ENCODE peak calls at places on chromosomes 2 and 18, in five cellular contexts. S, G, T, L and O are unnamed samples.

GRCh38 chr2:148568597-148568996 is 76.0 kb upstream of the EPC2 start:
- DNase-seq in T (no peak), G (no peak), L (no peak), S (no peak), O (no peak)

GRCh38 chr2:160299540-160299939 is 99.5 kb upstream of the ITGB6 start:
- DNase-seq in T (peak), S (no peak), G (no peak), L (no peak), O (no peak)

GRCh38 chr2:44770221-44771187 is 171.0 kb upstream of the SIX3 start:
- DNase-seq in G (peak), T (no peak), S (no peak), L (no peak), O (no peak)

GRCh38 chr2:232489516-232490220 is 2.0 kb upstream of the ECEL1 start:
- DNase-seq in L (no peak), G (no peak), T (no peak), S (no peak), O (no peak)

GRCh38 chr18:32469190-32469611 is 1.5 kb downstream of the GAREM1 start:
- DNase-seq in G (no peak), L (peak), T (peak), S (peak), O (peak)

GRCh38 chr2:205865794-205866490 is 183.6 kb downstream of the NRP2 start:
- DNase-seq in G (no peak), L (no peak), T (no peak), S (no peak), O (no peak)

GRCh38 chr2:183926433-183926832 is 671.9 kb upstream of the ZNF804A start:
- DNase-seq in S (no peak), T (no peak), G (no peak), L (no peak), O (no peak)

GRCh38 chr2:127695491-127696472 is 5.5 kb upstream of the SFT2D3 start:
- DNase-seq in L (no peak), G (peak), S (no peak), T (peak), O (no peak)

GRCh38 chr2:185006481-185006880 is 408.2 kb downstream of the ZNF804A start:
- DNase-seq in T (no peak), L (no peak), S (no peak), G (no peak), O (no peak)

GRCh38 chr2:180583441-180584140 is 396.8 kb upstream of the UBE2E3 start:
- DNase-seq in S (no peak), T (no peak), L (no peak), G (no peak), O (no peak)

GRCh38 chr18:26656401-26656943 is 108.1 kb upstream of the KCTD1 start:
- DNase-seq in T (no peak), S (peak), G (no peak), L (no peak), O (no peak)

GRCh38 chr18:9825571-9826073 is 60.2 kb upstream of the TXNDC2 start:
- DNase-seq in S (no peak), T (peak), L (peak), G (no peak), O (no peak)

GRCh38 chr2:127656569-127657231 is 10.7 kb downstream of the GPR17 start:
- DNase-seq in G (no peak), S (no peak), T (no peak), L (no peak), O (no peak)

GRCh38 chr2:39532933-39533332 is 95.8 kb upstream of the MAP4K3 start:
- DNase-seq in G (no peak), L (no peak), T (no peak), S (no peak), O (no peak)

GRCh38 chr2:50514881-50515280 is 517.1 kb downstream of the NRXN1 start:
- DNase-seq in T (no peak), L (no peak), G (no peak), S (no peak), O (no peak)

DNA sequence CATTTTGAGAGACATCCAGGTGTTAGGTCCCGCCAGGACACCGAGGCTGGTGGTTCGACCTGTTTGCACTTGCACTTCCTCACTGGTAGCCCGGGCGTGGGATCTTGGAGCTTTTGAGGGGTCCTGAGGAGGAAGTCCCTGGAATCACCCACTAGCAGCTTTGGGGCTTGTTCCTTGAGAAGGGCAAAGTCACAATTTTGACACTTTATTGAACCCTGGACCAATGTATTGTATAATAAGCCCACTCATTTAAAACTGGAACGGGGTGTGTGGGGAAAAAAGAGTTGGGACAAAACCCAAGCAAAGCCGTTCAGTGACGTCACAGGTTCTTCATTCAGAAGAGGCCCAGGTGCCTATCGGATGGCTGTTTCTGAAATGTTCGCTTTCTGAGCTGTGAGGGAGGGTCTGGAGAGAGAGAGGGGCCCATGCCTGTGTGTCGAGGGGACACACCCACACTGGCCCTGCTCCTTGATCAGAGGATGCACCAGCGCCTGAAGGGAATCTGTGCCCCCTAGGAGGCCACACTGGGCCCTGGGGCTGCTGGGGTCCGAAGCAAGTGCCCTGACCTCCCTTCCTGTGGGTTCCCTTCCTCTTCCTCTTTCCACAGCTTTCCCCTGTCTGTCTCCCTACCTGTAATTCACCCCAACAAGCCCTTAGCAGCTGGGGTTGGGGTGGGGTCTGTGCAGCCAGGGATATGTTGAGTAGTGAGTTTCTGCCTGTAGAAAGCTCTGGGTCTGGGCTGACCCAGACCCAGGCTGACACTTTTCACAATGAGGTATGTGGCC is 2.6 kb downstream of the LPIN1 start:
- DNase-seq in G (no peak), T (no peak), L (no peak), S (no peak), O (no peak)
- H3K4me3 ChIP-seq in G (peak), T (no peak), L (no peak), S (no peak), O (no peak)

DNA sequence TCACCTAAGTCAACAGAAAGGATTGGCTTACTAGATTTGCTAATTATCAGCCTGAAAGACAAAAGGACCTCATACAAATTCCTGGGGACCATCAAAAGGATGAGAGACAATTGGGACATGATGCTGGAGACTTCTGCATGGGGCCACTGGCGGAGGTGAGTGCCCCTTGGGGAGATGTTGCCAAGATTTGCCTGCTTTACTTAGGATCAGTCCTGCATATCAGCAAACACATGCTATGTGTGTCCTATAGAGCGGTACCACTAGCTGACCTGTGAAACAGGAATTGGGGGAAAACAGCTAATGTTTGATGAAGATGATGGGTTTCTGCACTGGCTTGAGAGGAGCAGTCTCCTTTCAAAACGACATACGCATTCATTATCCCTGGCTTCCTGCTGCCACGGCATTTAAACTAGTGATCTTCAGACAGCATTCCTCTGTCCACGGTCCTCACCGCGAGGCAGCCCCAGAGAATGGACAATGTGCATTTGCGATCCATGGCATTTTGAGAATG is 104.2 kb downstream of the TGIF1 start:
- DNase-seq in S (peak), L (peak), T (peak), G (no peak), O (no peak)
- H3K4me3 ChIP-seq in S (no peak), L (no peak), T (no peak), G (no peak), O (no peak)

DNA sequence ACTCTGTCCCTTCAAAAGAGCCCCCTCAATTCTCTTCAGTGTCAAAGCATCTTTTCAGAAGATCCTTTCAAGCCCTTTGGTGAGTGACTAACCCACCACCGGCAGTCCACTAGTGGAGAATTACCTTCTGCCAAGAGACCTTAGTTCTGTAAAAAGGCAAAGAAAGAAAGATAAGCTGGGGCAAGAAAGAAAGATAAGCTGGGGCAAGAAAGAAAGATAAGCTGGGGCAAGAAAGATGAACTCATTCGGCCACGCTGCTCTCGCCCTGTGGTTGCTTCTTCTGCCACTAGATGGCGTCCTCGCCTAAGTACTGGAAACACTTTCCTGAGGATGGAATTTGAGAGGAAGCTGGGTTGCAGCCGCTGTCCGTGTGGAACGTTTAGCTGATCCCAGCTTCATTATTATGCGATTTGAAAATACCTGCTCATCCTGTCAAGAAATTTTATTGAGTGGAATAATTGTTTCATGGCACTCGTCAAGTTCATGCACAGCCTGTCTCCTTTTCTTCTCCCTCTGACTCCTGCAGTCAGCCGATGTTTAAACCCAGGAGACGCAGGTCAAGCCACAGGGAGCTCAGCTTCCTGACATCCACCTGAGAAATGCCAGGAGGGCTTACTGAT is 17.3 kb upstream of the ANXA4 start:
- DNase-seq in T (peak), S (peak), L (peak), G (peak), O (peak)
- H3K4me3 ChIP-seq in T (peak), S (no peak), L (no peak), G (peak), O (no peak)

GRCh38 chr2:42756956-42757513 is 6.9 kb downstream of the OXER1 start:
- DNase-seq in S (no peak), L (no peak), T (no peak), G (peak), O (no peak)

GRCh38 chr2:42754776-42755140 is 9.2 kb downstream of the OXER1 start:
- DNase-seq in L (no peak), T (no peak), S (no peak), G (no peak), O (no peak)

GRCh38 chr2:42755161-42755900 is 8.6 kb downstream of the OXER1 start:
- DNase-seq in S (no peak), L (peak), T (no peak), G (no peak), O (no peak)

GRCh38 chr2:42754021-42754775 is 9.7 kb downstream of the OXER1 start:
- DNase-seq in S (no peak), L (no peak), T (peak), G (peak), O (no peak)

DNA sequence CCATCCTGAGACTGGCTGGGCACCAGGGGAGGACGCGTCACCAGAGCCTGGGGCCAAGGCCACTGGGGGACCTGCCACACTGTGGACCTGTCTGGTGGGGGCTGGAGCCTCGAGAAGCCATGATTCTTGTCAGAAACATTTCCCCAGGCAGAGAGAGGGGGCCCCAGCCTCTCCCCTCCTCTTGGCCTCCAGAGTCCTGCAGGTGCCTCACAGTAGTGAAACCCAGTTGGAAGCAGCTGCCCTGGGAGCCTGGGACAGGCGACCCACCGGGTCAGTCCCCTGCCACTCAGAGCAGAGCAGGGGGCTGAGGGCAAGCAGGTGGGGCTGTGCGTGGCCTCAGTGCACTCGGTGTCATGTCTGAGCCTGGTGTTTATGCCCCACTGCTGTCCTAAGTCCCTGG is 7.8 kb downstream of the OXER1 start:
- DNase-seq in G (no peak), S (no peak), T (no peak), L (no peak), O (no peak)
- H3K4me3 ChIP-seq in G (no peak), S (no peak), T (no peak), L (no peak), O (no peak)